ENCODE peak calls at places on chromosomes 1 and 21, in seven cellular contexts. P is HCT116; R is ecto neural progenitor cell; G is iris pigment epithelial cell; D is activated gamma-delta T cell; X is HTR-8/SVneo; F is stimulated activated CD8-positive, alpha-beta memory T cell treated with anti-CD3 and anti-CD28 coated beads, Interleukin-2, amount 100 ng/mL, for 48 hours. B is an unnamed sample.

GRCh38 chr1:195529881-195530280 is 1078.4 kb downstream of the KCNT2 start:
- DNase-seq in P (no peak), G (no peak), F (no peak), X (no peak), R (no peak), D (no peak), B (no peak)

GRCh38 chr1:66330711-66331110 is 203.2 kb upstream of the SGIP1 start:
- DNase-seq in D (no peak), P (no peak), X (no peak), F (no peak), R (no peak), G (peak), B (no peak)

GRCh38 chr1:110003747-110004428 is 19.3 kb downstream of the AHCYL1 start:
- DNase-seq in R (peak), X (peak), P (peak), G (peak), F (peak), D (no peak), B (no peak)

GRCh38 chr1:245155186-245156040 is 628 bp downstream of the KIF26B start:
- DNase-seq in D (no peak), F (no peak), P (no peak), X (no peak), G (peak), R (peak), B (no peak)

GRCh38 chr1:10771789-10772188 is 24.7 kb downstream of the CASZ1 start:
- DNase-seq in G (no peak), F (no peak), R (no peak), D (no peak), P (no peak), X (no peak), B (no peak)

GRCh38 chr1:234629026-234629425 is 19.0 kb upstream of the IRF2BP2 start:
- DNase-seq in X (no peak), R (no peak), D (no peak), G (no peak), P (no peak), F (no peak), B (no peak)

GRCh38 chr1:235972316-235973090 is 92.4 kb downstream of the NID1 start:
- DNase-seq in F (no peak), D (no peak), X (peak), G (peak), P (no peak), R (no peak), B (no peak)

GRCh38 chr1:15004396-15004795 is 149.2 kb upstream of the TMEM51 start:
- DNase-seq in F (no peak), X (no peak), D (no peak), G (peak), R (no peak), P (no peak), B (no peak)

GRCh38 chr1:218408942-218409341 is 63.8 kb downstream of the TGFB2 start:
- DNase-seq in F (no peak), X (no peak), R (no peak), P (no peak), G (no peak), D (no peak), B (no peak)

GRCh38 chr1:6038603-6039002 is 7.1 kb upstream of the KCNAB2 start:
- DNase-seq in P (no peak), D (no peak), X (no peak), F (no peak), R (no peak), G (no peak), B (no peak)

GRCh38 chr1:165898837-165899236 is 71.4 kb downstream of the UCK2 start:
- DNase-seq in D (no peak), F (no peak), G (peak), P (no peak), R (no peak), X (peak), B (no peak)

GRCh38 chr1:185284533-185285244 is 32.4 kb downstream of the IVNS1ABP start:
- DNase-seq in G (peak), F (no peak), R (no peak), D (no peak), P (no peak), X (no peak), B (no peak)

GRCh38 chr1:210394281-210394798 is 65.6 kb downstream of the HHAT start:
- DNase-seq in F (no peak), R (no peak), X (no peak), G (peak), P (no peak), D (no peak), B (no peak)

GRCh38 chr1:1129309-1129708 is 13.4 kb upstream of the C1orf159 start:
- DNase-seq in R (no peak), F (no peak), P (no peak), D (no peak), X (no peak), G (no peak), B (no peak)

GRCh38 chr21:42463861-42464515 is 32.0 kb downstream of the RSPH1 start:
- DNase-seq in P (peak), G (peak), D (peak), F (peak), R (no peak), X (no peak), B (peak)

GRCh38 chr1:26282694-26283019 is 2.8 kb downstream of the SH3BGRL3 start:
- DNase-seq in G (no peak), R (no peak), P (no peak), F (no peak), D (no peak), X (no peak), B (no peak)

GRCh38 chr1:55334797-55335196 is 119.6 kb upstream of the USP24 start:
- DNase-seq in D (no peak), R (no peak), F (no peak), X (no peak), P (no peak), G (no peak), B (no peak)

GRCh38 chr1:169443923-169444322 is 16.6 kb upstream of the CCDC181 start:
- DNase-seq in P (no peak), G (no peak), D (no peak), R (no peak), F (no peak), X (no peak), B (no peak)

GRCh38 chr1:175900171-175900570 is 156.8 kb upstream of the TNR start:
- DNase-seq in F (no peak), D (no peak), P (no peak), R (no peak), X (no peak), G (peak), B (no peak)

GRCh38 chr1:3249846-3250501 is 181.0 kb downstream of the PRDM16 start:
- DNase-seq in X (no peak), G (no peak), D (no peak), R (peak), P (no peak), F (no peak), B (no peak)

GRCh38 chr1:101105877-101106276 is 80.3 kb upstream of the DPH5 start:
- DNase-seq in G (peak), F (no peak), D (no peak), R (no peak), X (no peak), P (no peak), B (no peak)

GRCh38 chr1:220326578-220326977 is 54.3 kb upstream of the RAB3GAP2 start:
- DNase-seq in F (no peak), G (peak), P (no peak), R (no peak), D (no peak), X (no peak), B (no peak)